ENCODE peak calls at places on chromosomes 6 and 20, in eight cellular contexts. I, J, O, Z, F, T, K and R are unnamed samples.

GRCh38 chr6:86502522-86502921 is 434.8 kb upstream of the HTR1E start:
- DNase-seq in I (no peak), J (no peak), O (no peak), Z (no peak), F (no peak), T (no peak), K (no peak), R (no peak)

GRCh38 chr6:106643061-106643460 is 13.7 kb downstream of the QRSL1 start:
- DNase-seq in I (no peak), J (no peak), O (peak), Z (no peak), F (no peak), T (no peak), K (no peak), R (no peak)

GRCh38 chr20:1101533-1101932 is 16.9 kb upstream of the PSMF1 start:
- DNase-seq in I (no peak), J (no peak), O (no peak), Z (no peak), F (no peak), T (no peak), K (no peak), R (no peak)

GRCh38 chr6:10521104-10521808 is at the start of gene GCNT2:
- DNase-seq in I (no peak), J (no peak), O (peak), Z (peak), F (no peak), T (peak), K (no peak), R (no peak)

GRCh38 chr20:37686762-37687477 is 6.9 kb upstream of the CTNNBL1 start:
- DNase-seq in I (no peak), J (no peak), O (peak), Z (no peak), F (no peak), T (no peak), K (no peak), R (no peak)

GRCh38 chr6:107434812-107435211 is 24.6 kb downstream of the PDSS2 start:
- DNase-seq in I (no peak), J (no peak), O (no peak), Z (no peak), F (no peak), T (no peak), K (no peak), R (no peak)

GRCh38 chr6:24476631-24477030 is 12.7 kb downstream of the GPLD1 start:
- DNase-seq in I (no peak), J (no peak), O (no peak), Z (no peak), F (no peak), T (no peak), K (no peak), R (no peak)

GRCh38 chr6:37783831-37784584 is 35.5 kb upstream of the ZFAND3 start:
- DNase-seq in I (no peak), J (no peak), O (no peak), Z (peak), F (peak), T (peak), K (peak), R (peak)

GRCh38 chr6:42851599-42851998 is 27.8 kb upstream of the RPL7L1 start:
- DNase-seq in I (no peak), J (no peak), O (no peak), Z (no peak), F (no peak), T (no peak), K (no peak), R (no peak)

GRCh38 chr6:53679446-53679933 is 13.9 kb upstream of the KLHL31 start:
- DNase-seq in I (no peak), J (no peak), O (peak), Z (no peak), F (no peak), T (no peak), K (no peak), R (no peak)

GRCh38 chr20:51089272-51089671 is 66.4 kb upstream of the KCNG1 start:
- DNase-seq in I (no peak), J (no peak), O (no peak), Z (no peak), F (no peak), T (no peak), K (no peak), R (no peak)

GRCh38 chr20:32150291-32150848 is 40.9 kb downstream of the TM9SF4 start:
- DNase-seq in I (no peak), J (no peak), O (no peak), Z (no peak), F (no peak), T (no peak), K (peak), R (no peak)

GRCh38 chr20:6783752-6784725 is 16.6 kb downstream of the BMP2 start:
- DNase-seq in I (no peak), J (no peak), O (no peak), Z (no peak), F (no peak), T (no peak), K (no peak), R (no peak)

GRCh38 chr20:18527836-18528235 is 20.1 kb downstream of the SEC23B start:
- DNase-seq in I (no peak), J (no peak), O (peak), Z (no peak), F (no peak), T (no peak), K (no peak), R (no peak)

GRCh38 chr6:166300357-166300987 is 7.7 kb downstream of the PRR18 start:
- DNase-seq in I (no peak), J (no peak), O (no peak), Z (no peak), F (no peak), T (no peak), K (no peak), R (no peak)

GRCh38 chr20:38220587-38220986 is 39.9 kb downstream of the KIAA1755 start:
- DNase-seq in I (no peak), J (no peak), O (no peak), Z (no peak), F (no peak), T (no peak), K (no peak), R (no peak)

GRCh38 chr20:50232651-50233324 is 42.2 kb downstream of the CEBPB start:
- DNase-seq in I (no peak), J (no peak), O (no peak), Z (no peak), F (no peak), T (no peak), K (no peak), R (no peak)

GRCh38 chr20:57897156-57897874 is 187.5 kb upstream of the PMEPA1 start:
- DNase-seq in I (no peak), J (no peak), O (no peak), Z (no peak), F (peak), T (no peak), K (peak), R (no peak)

GRCh38 chr6:97995158-97995557 is 712.1 kb upstream of the MMS22L start:
- DNase-seq in I (no peak), J (no peak), O (no peak), Z (no peak), F (no peak), T (no peak), K (no peak), R (no peak)

GRCh38 chr6:72933216-72933615 is 292.1 kb downstream of the KHDC1L start:
- DNase-seq in I (no peak), J (no peak), O (no peak), Z (no peak), F (no peak), T (no peak), K (no peak), R (no peak)

GRCh38 chr20:9025643-9026042 is 43.2 kb upstream of the PLCB4 start:
- DNase-seq in I (no peak), J (no peak), O (peak), Z (no peak), F (no peak), T (no peak), K (no peak), R (no peak)

GRCh38 chr20:46708172-46708860 is 1.1 kb upstream of the SLC2A10 start:
- DNase-seq in I (no peak), J (no peak), O (no peak), Z (peak), F (peak), T (peak), K (no peak), R (no peak)

DNA sequence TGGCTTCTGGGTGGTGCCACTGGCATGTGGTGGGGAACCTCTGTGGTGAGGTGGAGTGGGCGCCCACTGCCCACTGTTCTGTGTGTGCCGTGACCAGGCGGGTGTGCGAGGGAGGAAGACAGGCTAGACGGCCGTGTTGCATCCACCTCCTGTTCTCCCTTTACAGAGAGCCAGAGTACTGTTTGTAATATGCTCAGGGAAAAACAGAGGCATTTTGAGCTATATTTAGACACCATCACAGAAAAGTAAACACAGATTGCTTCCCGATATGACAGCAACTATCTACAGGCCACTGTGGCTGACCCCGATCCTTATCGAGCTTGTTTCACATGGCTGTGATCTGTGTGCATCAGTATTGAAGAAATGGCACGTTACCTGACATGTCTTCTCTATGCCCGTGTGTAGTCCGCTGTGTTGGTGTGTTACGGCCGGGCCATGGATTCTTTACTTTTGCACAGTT is 45.6 kb downstream of the ARID1B start:
- DNase-seq in I (no peak), J (no peak), O (no peak), Z (no peak), F (no peak), T (no peak), K (peak), R (no peak)
- TF ChIP-seq POLR2A in I (no peak), J (no peak), O (no peak), Z (no peak), F (no peak), T (no peak), K (no peak), R (no peak)

GRCh38 chr6:160349837-160350236 is 1.7 kb downstream of the SLC22A3 start:
- DNase-seq in I (no peak), J (no peak), O (no peak), Z (no peak), F (no peak), T (no peak), K (no peak), R (no peak)

GRCh38 chr6:160347259-160348208 is 644 bp upstream of the SLC22A3 start:
- DNase-seq in I (no peak), J (no peak), O (no peak), Z (no peak), F (no peak), T (no peak), K (peak), R (no peak)

GRCh38 chr6:160344281-160344680 is 3.9 kb upstream of the SLC22A3 start:
- DNase-seq in I (no peak), J (no peak), O (no peak), Z (no peak), F (no peak), T (no peak), K (no peak), R (no peak)

GRCh38 chr6:160348552-160349441 is 619 bp downstream of the SLC22A3 start:
- DNase-seq in I (no peak), J (no peak), O (no peak), Z (peak), F (peak), T (no peak), K (peak), R (no peak)

GRCh38 chr6:160348209-160348551 is at the start of gene SLC22A3:
- DNase-seq in I (no peak), J (no peak), O (no peak), Z (peak), F (peak), T (peak), K (peak), R (no peak)
- TF ChIP-seq POLR2A in I (no peak), J (no peak), O (no peak), Z (no peak), F (no peak), T (no peak), K (no peak), R (no peak)

DNA sequence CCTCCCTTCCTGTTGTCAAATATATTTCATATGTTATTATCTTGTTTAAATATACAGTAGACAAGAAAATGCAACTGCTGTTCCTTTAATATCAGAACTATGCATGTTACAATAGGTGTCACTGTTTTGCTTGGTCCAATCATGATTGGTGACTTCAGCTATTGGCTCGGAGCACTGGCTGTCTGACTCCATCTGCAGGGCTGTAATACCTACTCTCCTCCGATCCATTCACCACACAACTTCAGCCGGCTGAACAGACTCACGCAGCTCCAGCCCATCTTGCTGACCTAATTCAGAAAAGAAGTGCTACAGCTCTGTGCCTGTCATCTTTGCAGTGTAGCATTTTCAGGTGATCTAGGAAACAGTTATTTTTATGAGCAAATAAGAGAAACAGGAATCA is at the start of gene BTBD3:
- DNase-seq in I (peak), J (peak), O (peak), Z (peak), F (peak), T (peak), K (no peak), R (no peak)
- TF ChIP-seq POLR2A in I (peak), J (no peak), O (peak), Z (no peak), F (peak), T (peak), K (no peak), R (no peak)

GRCh38 chr6:41733707-41734665 is 1.4 kb downstream of the TFEB start:
- DNase-seq in I (peak), J (peak), O (peak), Z (peak), F (peak), T (peak), K (peak), R (peak)
- TF ChIP-seq POLR2A in I (no peak), J (no peak), O (no peak), Z (no peak), F (peak), T (peak), K (no peak), R (peak)

GRCh38 chr6:144284753-144285547 is at the start of gene UTRN:
- DNase-seq in I (no peak), J (peak), O (peak), Z (peak), F (peak), T (peak), K (peak), R (peak)
- TF ChIP-seq POLR2A in I (peak), J (no peak), O (no peak), Z (no peak), F (peak), T (peak), K (no peak), R (peak)

DNA sequence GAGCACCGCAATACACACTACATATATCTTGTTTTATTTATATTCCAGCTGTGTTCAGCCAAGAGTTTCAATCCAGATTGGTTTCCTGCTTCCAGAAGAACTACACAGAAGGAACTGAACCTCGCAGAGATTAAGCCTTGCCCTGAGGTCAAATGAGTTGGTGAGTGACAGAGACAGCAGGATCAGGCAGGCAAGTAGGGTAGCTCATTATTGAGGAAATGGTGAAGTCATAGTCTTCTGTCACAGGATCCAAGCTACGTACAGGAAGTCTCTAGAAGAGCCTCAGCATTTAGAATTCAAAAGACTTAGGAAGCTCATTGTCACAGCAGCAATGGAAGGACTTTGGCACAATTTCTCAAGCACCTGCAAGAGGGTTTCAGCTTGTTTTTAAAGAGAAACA is 109.8 kb upstream of the HEY2 start:
- DNase-seq in I (no peak), J (no peak), O (no peak), Z (no peak), F (no peak), T (no peak), K (no peak), R (no peak)
- TF ChIP-seq POLR2A in I (no peak), J (no peak), O (no peak), Z (no peak), F (no peak), T (no peak), K (no peak), R (no peak)

DNA sequence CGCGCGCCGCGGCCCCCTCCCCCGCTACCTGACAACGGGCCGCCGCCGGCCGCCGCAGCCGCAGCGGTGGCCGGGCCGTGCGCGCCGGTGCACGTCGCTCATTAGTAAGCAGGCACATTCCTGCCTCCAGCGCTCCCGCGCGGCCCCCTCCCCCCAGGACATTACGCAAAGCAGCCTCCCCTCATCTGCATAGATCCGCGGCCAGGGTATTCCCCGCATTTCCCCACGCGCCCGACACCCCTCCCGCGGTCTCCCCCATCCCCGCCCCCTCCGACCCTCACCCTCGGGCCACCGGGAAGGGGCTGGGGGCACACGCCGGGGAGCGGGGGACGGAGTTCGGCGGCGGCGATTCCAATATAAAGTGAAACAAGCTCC is at the start of gene HIVEP2:
- DNase-seq in I (peak), J (peak), O (peak), Z (peak), F (peak), T (peak), K (peak), R (peak)
- TF ChIP-seq POLR2A in I (no peak), J (no peak), O (peak), Z (no peak), F (no peak), T (peak), K (no peak), R (no peak)

DNA sequence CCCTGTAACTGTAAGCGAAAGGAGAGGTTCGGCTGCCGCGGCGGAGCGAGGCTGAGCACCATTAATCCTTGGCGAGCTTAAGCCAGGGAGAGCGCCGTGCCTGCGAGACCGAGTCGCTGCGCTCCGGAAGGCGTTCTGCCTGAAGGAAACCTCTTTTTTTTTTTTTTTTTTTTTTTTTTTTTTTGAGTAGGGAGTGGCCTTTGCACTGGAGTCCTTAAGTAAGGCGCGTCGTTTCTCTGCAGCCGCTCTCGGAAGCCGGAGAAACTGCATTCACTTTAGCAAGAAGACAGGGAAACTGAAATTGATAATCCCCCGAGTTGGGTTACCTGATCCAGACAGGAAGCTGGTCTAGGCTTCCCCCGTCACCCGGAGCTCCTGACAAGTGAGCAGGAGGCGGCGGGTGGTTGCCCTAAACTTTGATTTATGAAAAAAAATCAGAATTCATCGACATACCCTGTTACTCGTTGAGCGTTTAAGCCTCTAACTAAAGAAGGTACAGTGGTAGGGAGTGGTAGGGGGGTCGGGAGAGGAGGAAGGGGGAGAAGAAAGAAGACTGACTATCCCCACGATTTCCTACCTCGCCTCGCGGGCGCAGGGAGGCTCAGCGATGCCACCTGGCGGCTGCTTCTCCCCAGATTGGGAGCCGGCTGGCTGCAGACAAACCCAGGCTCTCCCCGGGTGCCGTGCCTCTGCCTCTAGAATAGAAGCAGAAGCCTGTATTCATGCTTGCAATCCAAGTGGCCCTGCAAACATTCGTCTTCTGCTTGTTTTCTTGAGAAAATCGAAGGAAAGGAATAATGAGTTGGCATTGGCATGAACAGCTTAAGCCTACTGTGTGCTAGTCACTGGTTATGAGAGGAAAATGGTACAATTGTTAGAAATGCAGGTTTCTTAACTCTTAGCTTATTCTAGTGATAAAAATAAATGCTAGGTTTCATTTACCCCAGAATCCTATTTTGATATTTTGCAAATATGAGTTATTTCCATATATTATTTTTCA is 4.4 kb upstream of the SOX4 start:
- DNase-seq in I (peak), J (peak), O (peak), Z (peak), F (peak), T (peak), K (peak), R (peak)
- TF ChIP-seq POLR2A in I (peak), J (no peak), O (peak), Z (no peak), F (peak), T (no peak), K (no peak), R (no peak)